ENCODE peak calls at places on chromosome 18, in nine cellular contexts. Y, F, H, D, W, Z, J, I and R are unnamed samples.
A peak's percentile ranks its signal among the peaks of the same experiment; 100 is the strongest.

GRCh38 chr18:79458131-79458838 is 62.6 kb downstream of the NFATC1 start:
- DNase-seq in Y (peak; percentile 90), F (peak; percentile 89), H (no peak), D (no peak), W (no peak), Z (no peak), J (peak; percentile 96), I (peak; percentile 50), R (peak; percentile 100)

GRCh38 chr18:26804474-26804873 is 61.0 kb downstream of the AQP4 start:
- DNase-seq in Y (no peak), F (no peak), H (peak; percentile 48), D (no peak), W (peak; percentile 60), Z (peak; percentile 7), J (no peak), I (no peak), R (no peak)

GRCh38 chr18:23280844-23281243 is 145.6 kb downstream of the CABLES1 start:
- DNase-seq in Y (no peak), F (no peak), H (no peak), D (no peak), W (no peak), Z (no peak), J (no peak), I (no peak), R (no peak)

GRCh38 chr18:317618-318017 is 49.8 kb upstream of the THOC1 start:
- DNase-seq in Y (no peak), F (no peak), H (no peak), D (no peak), W (no peak), Z (no peak), J (no peak), I (no peak), R (no peak)

GRCh38 chr18:76922107-76922506 is 99.8 kb downstream of the ZNF236 start:
- DNase-seq in Y (peak; percentile 68), F (no peak), H (peak; percentile 77), D (peak; percentile 62), W (peak; percentile 38), Z (peak; percentile 9), J (peak; percentile 73), I (no peak), R (peak; percentile 85)

GRCh38 chr18:8288447-8289213 is 320.6 kb upstream of the RAB12 start:
- DNase-seq in Y (no peak), F (no peak), H (no peak), D (no peak), W (no peak), Z (no peak), J (peak; percentile 41), I (no peak), R (no peak)

GRCh38 chr18:65352183-65352582 is 398.6 kb upstream of the CDH7 start:
- DNase-seq in Y (no peak), F (no peak), H (no peak), D (no peak), W (no peak), Z (no peak), J (peak; percentile 37), I (no peak), R (no peak)

GRCh38 chr18:30451976-30452375 is 590.6 kb downstream of the DSC3 start:
- DNase-seq in Y (no peak), F (no peak), H (no peak), D (no peak), W (no peak), Z (no peak), J (peak; percentile 2), I (no peak), R (no peak)

GRCh38 chr18:8264861-8265411 is 344.3 kb upstream of the RAB12 start:
- DNase-seq in Y (no peak), F (no peak), H (peak; percentile 66), D (no peak), W (no peak), Z (no peak), J (peak; percentile 46), I (no peak), R (no peak)

GRCh38 chr18:23307567-23308295 is 145.4 kb upstream of the RIOK3 start:
- DNase-seq in Y (no peak), F (no peak), H (no peak), D (peak; percentile 59), W (no peak), Z (no peak), J (peak; percentile 39), I (no peak), R (peak; percentile 93)

GRCh38 chr18:11654736-11655604 is 34.1 kb upstream of the GNAL start:
- DNase-seq in Y (peak; percentile 77), F (no peak), H (no peak), D (no peak), W (peak; percentile 68), Z (peak; percentile 4), J (peak; percentile 54), I (no peak), R (peak; percentile 91)

GRCh38 chr18:31102020-31102684 is at the start of gene DSC2:
- DNase-seq in Y (peak; percentile 74), F (peak; percentile 61), H (peak; percentile 44), D (no peak), W (peak; percentile 75), Z (no peak), J (no peak), I (no peak), R (peak; percentile 56)

GRCh38 chr18:8480506-8481328 is 128.5 kb upstream of the RAB12 start:
- DNase-seq in Y (no peak), F (no peak), H (peak; percentile 69), D (no peak), W (peak; percentile 44), Z (no peak), J (peak; percentile 79), I (no peak), R (no peak)

GRCh38 chr18:9846162-9846915 is 39.4 kb upstream of the TXNDC2 start:
- DNase-seq in Y (no peak), F (no peak), H (no peak), D (no peak), W (no peak), Z (no peak), J (peak; percentile 61), I (no peak), R (no peak)

GRCh38 chr18:57943723-57944122 is 100.3 kb upstream of the NEDD4L start:
- DNase-seq in Y (no peak), F (no peak), H (no peak), D (no peak), W (no peak), Z (no peak), J (peak; percentile 21), I (no peak), R (peak; percentile 66)

GRCh38 chr18:2588666-2589344 is 17.4 kb downstream of the NDC80 start:
- DNase-seq in Y (no peak), F (no peak), H (no peak), D (no peak), W (no peak), Z (no peak), J (no peak), I (no peak), R (no peak)

GRCh38 chr18:12998332-12999060 is 7.3 kb downstream of the CEP192 start:
- DNase-seq in Y (no peak), F (no peak), H (no peak), D (no peak), W (no peak), Z (no peak), J (no peak), I (no peak), R (no peak)

GRCh38 chr18:48918660-48919415 is 31.9 kb downstream of the SMAD7 start:
- DNase-seq in Y (peak; percentile 52), F (no peak), H (no peak), D (no peak), W (no peak), Z (no peak), J (no peak), I (no peak), R (peak; percentile 38)

GRCh38 chr18:13565228-13565627 is 161.1 kb downstream of the FAM210A start:
- DNase-seq in Y (peak; percentile 91), F (no peak), H (no peak), D (no peak), W (no peak), Z (peak; percentile 94), J (peak; percentile 67), I (no peak), R (no peak)

GRCh38 chr18:80188643-80189010 is 58.7 kb downstream of the PARD6G start:
- DNase-seq in Y (no peak), F (no peak), H (no peak), D (no peak), W (no peak), Z (no peak), J (no peak), I (no peak), R (peak; percentile 68)

GRCh38 chr18:7273301-7273911 is 42.5 kb downstream of the LRRC30 start:
- DNase-seq in Y (peak; percentile 90), F (peak; percentile 91), H (no peak), D (peak; percentile 56), W (no peak), Z (no peak), J (peak; percentile 9), I (peak; percentile 27), R (peak; percentile 90)

GRCh38 chr18:78021196-78021595 is 771.5 kb downstream of the GALR1 start:
- DNase-seq in Y (no peak), F (no peak), H (peak; percentile 4), D (no peak), W (no peak), Z (no peak), J (no peak), I (no peak), R (no peak)

GRCh38 chr18:12862467-12862866 is 21.6 kb downstream of the PTPN2 start:
- DNase-seq in Y (no peak), F (no peak), H (no peak), D (no peak), W (no peak), Z (no peak), J (peak; percentile 75), I (no peak), R (no peak)